ENCODE peak calls at places on chromosome 13, in eight cellular contexts. One of them, this sample, is unnamed.

GRCh38 chr13:20408181-20408580 is 117.5 kb downstream of the CRYL1 start:
- DNase-seq in fibroblast of mammary gland: no peak
- DNase-seq in left ventricle myocardium inferior: no peak
- DNase-seq in neural progenitor cell: no peak
- DNase-seq in heart left ventricle: no peak
- DNase-seq in BE2C: no peak
- DNase-seq in fibroblast of pulmonary artery: no peak
- DNase-seq in endodermal cell: no peak
- DNase-seq in this sample: no peak

GRCh38 chr13:77356155-77356554 is 29.3 kb upstream of the MYCBP2 start:
- DNase-seq in fibroblast of mammary gland: no peak
- DNase-seq in left ventricle myocardium inferior: no peak
- DNase-seq in neural progenitor cell: no peak
- DNase-seq in heart left ventricle: no peak
- DNase-seq in BE2C: no peak
- DNase-seq in fibroblast of pulmonary artery: no peak
- DNase-seq in endodermal cell: no peak
- DNase-seq in this sample: no peak

GRCh38 chr13:42373048-42373812 is 101.3 kb downstream of the AKAP11 start:
- DNase-seq in fibroblast of mammary gland: no peak
- DNase-seq in left ventricle myocardium inferior: no peak
- DNase-seq in neural progenitor cell: no peak
- DNase-seq in heart left ventricle: no peak
- DNase-seq in BE2C: no peak
- DNase-seq in fibroblast of pulmonary artery: no peak
- DNase-seq in endodermal cell: no peak
- DNase-seq in this sample: no peak

GRCh38 chr13:97238432-97238831 is 16.3 kb downstream of the MBNL2 start:
- DNase-seq in fibroblast of mammary gland: no peak
- DNase-seq in left ventricle myocardium inferior: no peak
- DNase-seq in neural progenitor cell: no peak
- DNase-seq in heart left ventricle: no peak
- DNase-seq in BE2C: no peak
- DNase-seq in fibroblast of pulmonary artery: no peak
- DNase-seq in endodermal cell: no peak
- DNase-seq in this sample: no peak

GRCh38 chr13:110411316-110412105 is 104.4 kb downstream of the COL4A2 start:
- DNase-seq in fibroblast of mammary gland: no peak
- DNase-seq in left ventricle myocardium inferior: no peak
- DNase-seq in neural progenitor cell: no peak
- DNase-seq in heart left ventricle: no peak
- DNase-seq in BE2C: no peak
- DNase-seq in fibroblast of pulmonary artery: no peak
- DNase-seq in endodermal cell: no peak
- DNase-seq in this sample: no peak

GRCh38 chr13:112781881-112782361 is 92.1 kb downstream of the ATP11A start:
- DNase-seq in fibroblast of mammary gland: no peak
- DNase-seq in left ventricle myocardium inferior: peak; percentile 68
- DNase-seq in neural progenitor cell: no peak
- DNase-seq in heart left ventricle: peak; percentile 83
- DNase-seq in BE2C: peak; percentile 70
- DNase-seq in fibroblast of pulmonary artery: peak; percentile 10
- DNase-seq in endodermal cell: no peak
- DNase-seq in this sample: no peak

GRCh38 chr13:33441015-33441414 is 155.5 kb upstream of the STARD13 start:
- DNase-seq in fibroblast of mammary gland: peak; percentile 48
- DNase-seq in left ventricle myocardium inferior: no peak
- DNase-seq in neural progenitor cell: peak; percentile 44
- DNase-seq in heart left ventricle: no peak
- DNase-seq in BE2C: peak; percentile 23
- DNase-seq in fibroblast of pulmonary artery: peak; percentile 53
- DNase-seq in endodermal cell: peak; percentile 64
- DNase-seq in this sample: peak; percentile 44

GRCh38 chr13:107585466-107585865 is 629.9 kb downstream of the LIG4 start:
- DNase-seq in fibroblast of mammary gland: no peak
- DNase-seq in left ventricle myocardium inferior: no peak
- DNase-seq in neural progenitor cell: no peak
- DNase-seq in heart left ventricle: no peak
- DNase-seq in BE2C: peak; percentile 36
- DNase-seq in fibroblast of pulmonary artery: peak; percentile 14
- DNase-seq in endodermal cell: no peak
- DNase-seq in this sample: peak; percentile 24

GRCh38 chr13:105073041-105073440 is 1462.4 kb downstream of the EFNB2 start:
- DNase-seq in fibroblast of mammary gland: no peak
- DNase-seq in left ventricle myocardium inferior: no peak
- DNase-seq in neural progenitor cell: no peak
- DNase-seq in heart left ventricle: no peak
- DNase-seq in BE2C: no peak
- DNase-seq in fibroblast of pulmonary artery: no peak
- DNase-seq in endodermal cell: no peak
- DNase-seq in this sample: no peak

GRCh38 chr13:93217701-93218100 is 8.9 kb upstream of the GPC6 start:
- DNase-seq in fibroblast of mammary gland: peak; percentile 34
- DNase-seq in left ventricle myocardium inferior: no peak
- DNase-seq in neural progenitor cell: no peak
- DNase-seq in heart left ventricle: no peak
- DNase-seq in BE2C: no peak
- DNase-seq in fibroblast of pulmonary artery: no peak
- DNase-seq in endodermal cell: peak; percentile 51
- DNase-seq in this sample: no peak

GRCh38 chr13:23455401-23456185 is 22.1 kb upstream of the SACS start:
- DNase-seq in fibroblast of mammary gland: no peak
- DNase-seq in left ventricle myocardium inferior: no peak
- DNase-seq in neural progenitor cell: no peak
- DNase-seq in heart left ventricle: no peak
- DNase-seq in BE2C: no peak
- DNase-seq in fibroblast of pulmonary artery: no peak
- DNase-seq in endodermal cell: no peak
- DNase-seq in this sample: no peak
- TF ChIP-seq CTCF in fibroblast of mammary gland: no peak
- TF ChIP-seq CTCF in left ventricle myocardium inferior: no peak
- TF ChIP-seq CTCF in neural progenitor cell: no peak
- TF ChIP-seq CTCF in heart left ventricle: no peak
- TF ChIP-seq CTCF in BE2C: no peak
- TF ChIP-seq CTCF in fibroblast of pulmonary artery: no peak
- TF ChIP-seq CTCF in endodermal cell: no peak
- TF ChIP-seq CTCF in this sample: no peak

GRCh38 chr13:109366521-109366920 is 419.9 kb downstream of the IRS2 start:
- DNase-seq in fibroblast of mammary gland: no peak
- DNase-seq in left ventricle myocardium inferior: no peak
- DNase-seq in neural progenitor cell: peak; percentile 18
- DNase-seq in heart left ventricle: no peak
- DNase-seq in BE2C: no peak
- DNase-seq in fibroblast of pulmonary artery: no peak
- DNase-seq in endodermal cell: no peak
- DNase-seq in this sample: no peak
- H3K4me3 ChIP-seq in fibroblast of mammary gland: no peak overlapping the region
- H3K4me3 ChIP-seq in left ventricle myocardium inferior: no peak overlapping the region
- H3K4me3 ChIP-seq in neural progenitor cell: no peak overlapping the region
- H3K4me3 ChIP-seq in heart left ventricle: no peak overlapping the region
- H3K4me3 ChIP-seq in BE2C: no peak overlapping the region
- H3K4me3 ChIP-seq in fibroblast of pulmonary artery: no peak overlapping the region
- H3K4me3 ChIP-seq in endodermal cell: no peak overlapping the region
- H3K4me3 ChIP-seq in this sample: no peak overlapping the region

GRCh38 chr13:109155301-109155761 is 525.9 kb downstream of the MYO16 start:
- DNase-seq in fibroblast of mammary gland: peak; percentile 90
- DNase-seq in left ventricle myocardium inferior: no peak
- DNase-seq in neural progenitor cell: no peak
- DNase-seq in heart left ventricle: no peak
- DNase-seq in BE2C: no peak
- DNase-seq in fibroblast of pulmonary artery: peak; percentile 53
- DNase-seq in endodermal cell: no peak
- DNase-seq in this sample: peak; percentile 95
- TF ChIP-seq CTCF in fibroblast of mammary gland: no peak
- TF ChIP-seq CTCF in left ventricle myocardium inferior: no peak
- TF ChIP-seq CTCF in neural progenitor cell: no peak
- TF ChIP-seq CTCF in heart left ventricle: no peak
- TF ChIP-seq CTCF in BE2C: no peak
- TF ChIP-seq CTCF in fibroblast of pulmonary artery: no peak
- TF ChIP-seq CTCF in endodermal cell: no peak
- TF ChIP-seq CTCF in this sample: peak; percentile 2

GRCh38 chr13:102395174-102395573 is 6.7 kb downstream of the FGF14 start:
- DNase-seq in fibroblast of mammary gland: no peak
- DNase-seq in left ventricle myocardium inferior: no peak
- DNase-seq in neural progenitor cell: no peak
- DNase-seq in heart left ventricle: no peak
- DNase-seq in BE2C: no peak
- DNase-seq in fibroblast of pulmonary artery: no peak
- DNase-seq in endodermal cell: no peak
- DNase-seq in this sample: no peak

GRCh38 chr13:102395939-102396338 is 5.9 kb downstream of the FGF14 start:
- DNase-seq in fibroblast of mammary gland: no peak
- DNase-seq in left ventricle myocardium inferior: no peak
- DNase-seq in neural progenitor cell: no peak
- DNase-seq in heart left ventricle: no peak
- DNase-seq in BE2C: no peak
- DNase-seq in fibroblast of pulmonary artery: no peak
- DNase-seq in endodermal cell: no peak
- DNase-seq in this sample: no peak

GRCh38 chr13:102399791-102400618 is 1.8 kb downstream of the FGF14 start:
- DNase-seq in fibroblast of mammary gland: peak; percentile 19
- DNase-seq in left ventricle myocardium inferior: peak; percentile 25
- DNase-seq in neural progenitor cell: peak; percentile 46
- DNase-seq in heart left ventricle: peak; percentile 61
- DNase-seq in BE2C: peak; percentile 77
- DNase-seq in fibroblast of pulmonary artery: no peak
- DNase-seq in endodermal cell: peak; percentile 82
- DNase-seq in this sample: no peak

GRCh38 chr13:102392810-102393209 is 9.0 kb downstream of the FGF14 start:
- DNase-seq in fibroblast of mammary gland: peak; percentile 43
- DNase-seq in left ventricle myocardium inferior: no peak
- DNase-seq in neural progenitor cell: no peak
- DNase-seq in heart left ventricle: no peak
- DNase-seq in BE2C: no peak
- DNase-seq in fibroblast of pulmonary artery: no peak
- DNase-seq in endodermal cell: no peak
- DNase-seq in this sample: no peak

GRCh38 chr13:102394158-102395053 is 7.4 kb downstream of the FGF14 start:
- DNase-seq in fibroblast of mammary gland: peak; percentile 88
- DNase-seq in left ventricle myocardium inferior: peak; percentile 96
- DNase-seq in neural progenitor cell: peak; percentile 98
- DNase-seq in heart left ventricle: peak; percentile 97
- DNase-seq in BE2C: peak; percentile 97
- DNase-seq in fibroblast of pulmonary artery: peak; percentile 82
- DNase-seq in endodermal cell: peak; percentile 98
- DNase-seq in this sample: peak; percentile 80
- H3K4me3 ChIP-seq in fibroblast of mammary gland: peak overlapping the region; percentile 70
- H3K4me3 ChIP-seq in left ventricle myocardium inferior: peak overlapping the region; percentile 90
- H3K4me3 ChIP-seq in neural progenitor cell: peak overlapping the region; percentile 83
- H3K4me3 ChIP-seq in heart left ventricle: peak overlapping the region; percentile 76
- H3K4me3 ChIP-seq in BE2C: peak overlapping the region; percentile 83
- H3K4me3 ChIP-seq in fibroblast of pulmonary artery: peak overlapping the region; percentile 69
- H3K4me3 ChIP-seq in endodermal cell: peak overlapping the region; percentile 88
- H3K4me3 ChIP-seq in this sample: peak overlapping the region; percentile 77

GRCh38 chr13:23715092-23715761 is 145.0 kb downstream of the TNFRSF19 start:
- DNase-seq in fibroblast of mammary gland: no peak
- DNase-seq in left ventricle myocardium inferior: no peak
- DNase-seq in neural progenitor cell: no peak
- DNase-seq in heart left ventricle: no peak
- DNase-seq in BE2C: no peak
- DNase-seq in fibroblast of pulmonary artery: no peak
- DNase-seq in endodermal cell: no peak
- DNase-seq in this sample: no peak
- TF ChIP-seq CTCF in fibroblast of mammary gland: no peak
- TF ChIP-seq CTCF in left ventricle myocardium inferior: no peak
- TF ChIP-seq CTCF in neural progenitor cell: no peak
- TF ChIP-seq CTCF in heart left ventricle: no peak
- TF ChIP-seq CTCF in BE2C: no peak
- TF ChIP-seq CTCF in fibroblast of pulmonary artery: no peak
- TF ChIP-seq CTCF in endodermal cell: no peak
- TF ChIP-seq CTCF in this sample: no peak

GRCh38 chr13:75818181-75819110 is 182.3 kb downstream of the LMO7 start:
- DNase-seq in fibroblast of mammary gland: no peak
- DNase-seq in left ventricle myocardium inferior: no peak
- DNase-seq in neural progenitor cell: no peak
- DNase-seq in heart left ventricle: no peak
- DNase-seq in BE2C: no peak
- DNase-seq in fibroblast of pulmonary artery: no peak
- DNase-seq in endodermal cell: no peak
- DNase-seq in this sample: no peak
- H3K4me3 ChIP-seq in fibroblast of mammary gland: no peak overlapping the region
- H3K4me3 ChIP-seq in left ventricle myocardium inferior: no peak overlapping the region
- H3K4me3 ChIP-seq in neural progenitor cell: no peak overlapping the region
- H3K4me3 ChIP-seq in heart left ventricle: no peak overlapping the region
- H3K4me3 ChIP-seq in BE2C: no peak overlapping the region
- H3K4me3 ChIP-seq in fibroblast of pulmonary artery: no peak overlapping the region
- H3K4me3 ChIP-seq in endodermal cell: no peak overlapping the region
- H3K4me3 ChIP-seq in this sample: no peak overlapping the region

GRCh38 chr13:39676315-39676876 is 20.9 kb downstream of the COG6 start:
- DNase-seq in fibroblast of mammary gland: peak; percentile 68
- DNase-seq in left ventricle myocardium inferior: no peak
- DNase-seq in neural progenitor cell: peak; percentile 57
- DNase-seq in heart left ventricle: no peak
- DNase-seq in BE2C: peak; percentile 33
- DNase-seq in fibroblast of pulmonary artery: peak; percentile 75
- DNase-seq in endodermal cell: no peak
- DNase-seq in this sample: peak; percentile 58
- TF ChIP-seq CTCF in fibroblast of mammary gland: peak; percentile 46
- TF ChIP-seq CTCF in left ventricle myocardium inferior: peak; percentile 66
- TF ChIP-seq CTCF in neural progenitor cell: peak; percentile 58
- TF ChIP-seq CTCF in heart left ventricle: peak; percentile 53
- TF ChIP-seq CTCF in BE2C: peak; percentile 42
- TF ChIP-seq CTCF in fibroblast of pulmonary artery: peak; percentile 46
- TF ChIP-seq CTCF in endodermal cell: peak; percentile 74
- TF ChIP-seq CTCF in this sample: peak; percentile 38

GRCh38 chr13:96091164-96091931 is 1.4 kb downstream of the HS6ST3 start:
- DNase-seq in fibroblast of mammary gland: no peak
- DNase-seq in left ventricle myocardium inferior: peak; percentile 14
- DNase-seq in neural progenitor cell: peak; percentile 59
- DNase-seq in heart left ventricle: peak; percentile 60
- DNase-seq in BE2C: peak; percentile 61
- DNase-seq in fibroblast of pulmonary artery: no peak
- DNase-seq in endodermal cell: peak; percentile 80
- DNase-seq in this sample: no peak
- H3K4me3 ChIP-seq in fibroblast of mammary gland: no peak overlapping the region
- H3K4me3 ChIP-seq in left ventricle myocardium inferior: peak overlapping the region; percentile 66
- H3K4me3 ChIP-seq in neural progenitor cell: peak overlapping the region; percentile 69
- H3K4me3 ChIP-seq in heart left ventricle: peak overlapping the region; percentile 40
- H3K4me3 ChIP-seq in BE2C: peak overlapping the region; percentile 61
- H3K4me3 ChIP-seq in fibroblast of pulmonary artery: no peak overlapping the region
- H3K4me3 ChIP-seq in endodermal cell: peak overlapping the region; percentile 70
- H3K4me3 ChIP-seq in this sample: no peak overlapping the region